ENCODE peak calls at places on chromosome 4, in seven cellular contexts. Y is coronary artery, F is OCI-LY7, E is DND-41, U is hepatocyte, L is GM23338, T is ovary. A is an unnamed sample.

GRCh38 chr4:71195932-71196331 is 142.9 kb upstream of the SLC4A4 start:
- DNase-seq in U (no peak), L (peak), Y (no peak), T (no peak), E (no peak), F (no peak), A (no peak)

GRCh38 chr4:155687380-155687982 is 20.8 kb downstream of the GUCY1A1 start:
- DNase-seq in F (no peak), T (no peak), E (no peak), U (no peak), Y (no peak), L (no peak), A (no peak)

GRCh38 chr4:56241500-56241899 is 145.8 kb downstream of the AASDH start:
- DNase-seq in U (peak), L (no peak), Y (no peak), F (no peak), T (no peak), E (no peak), A (no peak)

GRCh38 chr4:65195002-65195401 is 475.3 kb downstream of the EPHA5 start:
- DNase-seq in F (no peak), U (no peak), Y (no peak), E (no peak), L (no peak), T (no peak), A (no peak)

GRCh38 chr4:111871802-111872201 is 273.5 kb upstream of the FAM241A start:
- DNase-seq in E (no peak), L (peak), U (no peak), T (no peak), F (no peak), Y (no peak), A (no peak)

GRCh38 chr4:29711226-29711625 is 1008.9 kb upstream of the PCDH7 start:
- DNase-seq in E (no peak), T (no peak), Y (no peak), F (no peak), U (no peak), L (no peak), A (no peak)

GRCh38 chr4:136002316-136002715 is 1530.0 kb downstream of the PCDH18 start:
- DNase-seq in U (no peak), T (no peak), Y (no peak), L (no peak), F (no peak), E (no peak), A (no peak)

GRCh38 chr4:109171098-109171497 is 131.4 kb downstream of the COL25A1 start:
- DNase-seq in U (no peak), F (no peak), Y (no peak), E (no peak), T (no peak), L (no peak), A (no peak)

GRCh38 chr4:2787230-2788100 is 5.4 kb upstream of the SH3BP2 start:
- DNase-seq in T (no peak), L (no peak), F (peak), E (no peak), U (no peak), Y (peak), A (peak)

GRCh38 chr4:56512166-56512565 is 6.6 kb downstream of the ARL9 start:
- DNase-seq in T (no peak), U (no peak), E (no peak), F (no peak), Y (no peak), L (no peak), A (no peak)

GRCh38 chr4:89661490-89661889 is 175.5 kb downstream of the SNCA start:
- DNase-seq in E (no peak), U (no peak), Y (no peak), T (no peak), L (peak), F (no peak), A (no peak)

GRCh38 chr4:70902577-70903281 is 560 bp downstream of the MOB1B start:
- DNase-seq in L (peak), Y (peak), F (peak), T (no peak), U (no peak), E (peak), A (no peak)

GRCh38 chr4:41935652-41936021 is 408 bp downstream of the TMEM33 start:
- DNase-seq in Y (no peak), E (no peak), T (no peak), F (peak), U (peak), L (no peak), A (peak)

GRCh38 chr4:177375971-177376370 is 66.3 kb downstream of the AGA start:
- DNase-seq in F (no peak), T (no peak), U (no peak), Y (no peak), E (no peak), L (peak), A (no peak)

GRCh38 chr4:115723621-115724020 is 610.2 kb upstream of the NDST4 start:
- DNase-seq in T (no peak), U (no peak), E (no peak), F (no peak), Y (no peak), L (no peak), A (no peak)

GRCh38 chr4:186554485-186554884 is 882 bp downstream of the MTNR1A start:
- DNase-seq in E (no peak), Y (no peak), T (no peak), U (peak), L (peak), F (no peak), A (no peak)

GRCh38 chr4:185341841-185342240 is 53.9 kb downstream of the LRP2BP start:
- DNase-seq in E (no peak), L (no peak), U (no peak), F (no peak), T (no peak), Y (no peak), A (peak)

GRCh38 chr4:186144596-186145569 is 40.4 kb downstream of the FAM149A start:
- DNase-seq in F (no peak), U (peak), L (peak), E (no peak), Y (peak), T (peak), A (peak)

GRCh38 chr4:77007358-77008230 is 58.0 kb downstream of the SEPTIN11 start:
- DNase-seq in E (no peak), T (no peak), F (no peak), L (peak), U (no peak), Y (no peak), A (peak)

GRCh38 chr4:68240618-68241017 is 4.9 kb downstream of the TMPRSS11B start:
- DNase-seq in U (no peak), Y (no peak), L (no peak), E (no peak), T (no peak), F (no peak), A (no peak)

GRCh38 chr4:72006576-72006975 is 25.2 kb upstream of the NPFFR2 start:
- DNase-seq in E (no peak), F (no peak), Y (no peak), T (no peak), L (no peak), U (no peak), A (no peak)

GRCh38 chr4:21012851-21013331 is 312.6 kb downstream of the PACRGL start:
- DNase-seq in Y (no peak), L (no peak), T (no peak), E (no peak), U (no peak), F (no peak), A (no peak)

GRCh38 chr4:141711211-141711610 is 74.8 kb downstream of the IL15 start:
- DNase-seq in F (no peak), Y (no peak), L (peak), T (no peak), U (peak), E (no peak), A (no peak)

GRCh38 chr4:39227906-39228305 is 45.6 kb downstream of the WDR19 start:
- DNase-seq in U (no peak), L (no peak), Y (no peak), E (no peak), F (no peak), T (no peak), A (no peak)

GRCh38 chr4:71268156-71268555 is 70.7 kb upstream of the SLC4A4 start:
- DNase-seq in U (no peak), L (no peak), F (no peak), Y (no peak), E (no peak), T (no peak), A (no peak)

GRCh38 chr4:48081196-48081595 is 52.9 kb downstream of the TXK start:
- DNase-seq in U (no peak), L (no peak), T (no peak), F (no peak), E (no peak), Y (no peak), A (no peak)

GRCh38 chr4:89489338-89489771 is 181.8 kb upstream of the GPRIN3 start:
- DNase-seq in T (no peak), Y (no peak), E (no peak), L (peak), U (no peak), F (no peak), A (no peak)

GRCh38 chr4:140296335-140296753 is 77.1 kb upstream of the SCOC start:
- DNase-seq in T (peak), U (peak), Y (peak), L (no peak), F (no peak), E (no peak), A (no peak)

GRCh38 chr4:140641105-140641555 is 72.4 kb upstream of the UCP1 start:
- DNase-seq in T (no peak), Y (no peak), F (no peak), L (no peak), U (no peak), E (no peak), A (no peak)

GRCh38 chr4:11416071-11416766 is 12.5 kb downstream of the HS3ST1 start:
- DNase-seq in T (no peak), Y (no peak), E (no peak), F (no peak), L (no peak), U (no peak), A (no peak)

GRCh38 chr4:120004054-120004453 is 62.6 kb downstream of the MAD2L1 start:
- DNase-seq in E (no peak), L (peak), F (no peak), U (no peak), T (no peak), Y (no peak), A (no peak)

DNA sequence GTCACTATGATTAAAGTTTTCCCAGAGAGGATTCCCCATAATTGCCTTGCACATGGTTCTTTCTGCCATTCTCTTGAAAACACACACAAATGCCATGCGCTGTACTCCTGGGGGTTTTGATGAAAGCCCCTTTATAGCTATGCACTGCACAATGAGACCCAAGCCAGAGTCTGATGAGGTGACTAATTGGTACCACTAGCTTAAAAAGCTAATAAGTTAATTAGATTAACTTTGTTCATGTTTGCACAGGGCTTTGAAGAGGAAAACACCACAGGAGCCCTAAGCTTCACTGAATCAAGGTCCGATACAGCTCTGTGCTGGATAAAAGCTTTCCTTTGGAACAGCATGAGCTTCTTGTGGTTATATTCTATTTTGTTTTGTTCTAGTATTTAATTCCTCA is 132.2 kb downstream of the NKX6-1 start:
- DNase-seq in Y (no peak), L (no peak), T (no peak), U (no peak), F (no peak), E (no peak), A (no peak)
- H3K27ac ChIP-seq in Y (no peak), L (no peak), T (no peak), U (no peak), F (no peak), E (no peak), A (no peak)

GRCh38 chr4:153249199-153250154 is 45.2 kb downstream of the TRIM2 start:
- DNase-seq in U (peak), F (peak), E (peak), T (peak), L (peak), Y (peak), A (peak)
- H3K4me3 ChIP-seq in U (peak), F (peak), E (peak), T (peak), L (peak), Y (peak), A (peak)

DNA sequence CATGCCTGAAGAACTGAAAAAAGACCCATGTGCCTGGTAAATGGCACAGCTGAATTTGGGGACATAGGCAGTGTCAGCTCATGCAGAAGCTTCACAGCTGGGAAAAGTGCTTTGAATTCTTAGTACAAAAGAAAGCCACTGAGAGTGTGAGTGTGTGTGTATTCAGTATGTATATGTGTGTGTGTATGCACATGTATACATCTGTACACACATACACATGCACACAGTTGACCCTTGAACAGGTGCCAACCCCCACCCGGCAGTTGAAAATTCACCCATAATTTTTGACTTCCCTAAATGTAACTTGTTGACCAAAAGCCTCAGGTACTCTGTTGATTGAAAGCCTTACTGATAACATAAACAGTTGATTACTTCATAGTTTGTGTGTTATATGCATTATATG is 49.5 kb upstream of the ENPP6 start:
- DNase-seq in T (no peak), U (no peak), F (peak), Y (no peak), L (no peak), E (no peak), A (peak)
- TF ChIP-seq CTCF in T (no peak), U (no peak), F (no peak), Y (no peak), L (no peak), E (no peak), A (no peak)

DNA sequence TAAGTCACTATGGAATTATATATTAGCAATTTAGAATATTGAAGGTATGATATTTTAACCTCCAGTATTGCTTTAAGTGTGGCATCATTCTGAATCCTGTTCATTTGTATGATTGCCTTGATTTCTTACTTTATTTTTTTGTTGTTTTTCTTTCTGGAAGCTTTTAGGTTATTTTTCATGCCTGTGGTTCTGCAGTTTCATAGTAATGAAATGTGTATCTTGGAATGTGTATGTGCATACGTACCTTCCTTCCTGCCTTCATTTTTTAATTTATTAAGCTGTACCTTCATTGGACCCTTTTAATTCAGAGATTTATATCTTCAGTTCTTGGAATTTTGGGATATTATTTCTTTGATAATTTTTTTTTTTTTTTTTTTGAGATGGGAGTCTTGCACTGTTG is 22.1 kb downstream of the CPEB2 start:
- DNase-seq in L (no peak), Y (no peak), U (no peak), E (no peak), T (no peak), F (no peak), A (no peak)
- H3K27ac ChIP-seq in L (no peak), Y (no peak), U (no peak), E (no peak), T (no peak), F (no peak), A (no peak)

GRCh38 chr4:121238461-121238860 is 74.3 kb upstream of the TNIP3 start:
- DNase-seq in T (no peak), U (no peak), F (no peak), Y (no peak), E (no peak), L (no peak), A (no peak)

GRCh38 chr4:121239951-121240350 is 75.8 kb upstream of the TNIP3 start:
- DNase-seq in U (no peak), Y (no peak), E (no peak), L (no peak), F (no peak), T (no peak), A (no peak)

GRCh38 chr4:121246698-121247097 is 82.6 kb upstream of the TNIP3 start:
- DNase-seq in F (no peak), Y (no peak), T (no peak), E (no peak), L (no peak), U (no peak), A (no peak)

GRCh38 chr4:121243476-121243875 is 79.4 kb upstream of the TNIP3 start:
- DNase-seq in Y (no peak), F (no peak), E (no peak), T (no peak), L (no peak), U (no peak), A (no peak)
- H3K4me3 ChIP-seq in Y (no peak), F (no peak), E (no peak), T (no peak), L (no peak), U (no peak), A (no peak)

GRCh38 chr4:98728433-98728832 is 70.0 kb upstream of the TSPAN5 start:
- DNase-seq in L (no peak), F (no peak), T (no peak), E (peak), Y (no peak), U (peak), A (no peak)
- TF ChIP-seq CTCF in L (no peak), F (no peak), T (no peak), E (no peak), Y (no peak), U (no peak), A (no peak)

GRCh38 chr4:168831919-168832745 is 177.9 kb downstream of the CBR4 start:
- DNase-seq in L (peak), Y (peak), E (peak), T (peak), F (peak), U (peak), A (peak)
- H3K27ac ChIP-seq in L (peak), Y (peak), E (no peak), T (peak), F (no peak), U (peak), A (no peak)

A was measured in MM.1S.